ENCODE peak calls at places on chromosomes 3 and 15, in five cellular contexts. E is thoracic aorta, I is HTR-8/SVneo, Q is right cardiac atrium, X is fibroblast of pulmonary artery. K is an unnamed sample.

GRCh38 chr15:100250166-100250800 is 91.5 kb downstream of the ADAMTS17 start:
- DNase-seq in E (no peak), Q (no peak), I (no peak), X (peak), K (no peak)

GRCh38 chr3:149581681-149582349 is 76.0 kb downstream of the WWTR1 start:
- DNase-seq in X (peak), E (no peak), I (no peak), Q (peak), K (peak)

GRCh38 chr3:10835406-10835805 is 19.4 kb downstream of the SLC6A11 start:
- DNase-seq in X (no peak), I (no peak), Q (no peak), E (no peak), K (no peak)

GRCh38 chr3:38739931-38740330 is 76.1 kb downstream of the SCN10A start:
- DNase-seq in X (no peak), E (no peak), I (no peak), Q (no peak), K (no peak)

GRCh38 chr3:65052101-65052500 is 364.3 kb upstream of the ADAMTS9 start:
- DNase-seq in E (no peak), I (no peak), Q (no peak), X (no peak), K (no peak)

GRCh38 chr15:68075764-68076385 is 21.8 kb downstream of the PIAS1 start:
- DNase-seq in I (no peak), E (no peak), X (no peak), Q (no peak), K (no peak)

GRCh38 chr3:85560088-85560790 is 601.5 kb downstream of the CADM2 start:
- DNase-seq in E (no peak), I (no peak), Q (peak), X (peak), K (no peak)

GRCh38 chr3:191492601-191493000 is 31.6 kb downstream of the PYDC2 start:
- DNase-seq in X (peak), I (no peak), E (no peak), Q (no peak), K (no peak)

GRCh38 chr3:71872256-71872655 is 87.3 kb upstream of the PROK2 start:
- DNase-seq in X (no peak), E (no peak), Q (no peak), I (no peak), K (no peak)

GRCh38 chr3:194166682-194167479 is 30.9 kb downstream of the HES1 start:
- DNase-seq in X (peak), Q (peak), E (no peak), I (no peak), K (no peak)

GRCh38 chr15:42921049-42921731 is 612 bp upstream of the TTBK2 start:
- DNase-seq in E (no peak), X (peak), Q (peak), I (no peak), K (no peak)

GRCh38 chr3:138686771-138687221 is 78.2 kb downstream of the FAIM start:
- DNase-seq in Q (no peak), I (peak), E (no peak), X (peak), K (no peak)

GRCh38 chr3:20185364-20185732 is 658 bp downstream of the SGO1 start:
- DNase-seq in Q (no peak), X (peak), I (no peak), E (no peak), K (no peak)

GRCh38 chr3:128383316-128384235 is 83.1 kb downstream of the DNAJB8 start:
- DNase-seq in E (peak), I (peak), Q (peak), X (peak), K (peak)

GRCh38 chr15:93348711-93349110 is 259.7 kb upstream of the RGMA start:
- DNase-seq in X (no peak), Q (no peak), E (no peak), I (no peak), K (no peak)

GRCh38 chr3:189512039-189512438 is 119.2 kb upstream of the TP63 start:
- DNase-seq in E (no peak), I (no peak), Q (no peak), X (no peak), K (no peak)

GRCh38 chr15:101329867-101330380 is 34.9 kb upstream of the SNRPA1 start:
- DNase-seq in E (no peak), I (no peak), Q (no peak), X (no peak), K (no peak)

GRCh38 chr3:170523248-170523647 is 62.6 kb downstream of the SLC7A14 start:
- DNase-seq in I (no peak), Q (no peak), X (peak), E (no peak), K (no peak)

GRCh38 chr15:38563723-38564519 is 693 bp downstream of the RASGRP1 start:
- DNase-seq in X (peak), E (no peak), I (peak), Q (peak), K (no peak)

GRCh38 chr3:152058906-152059305 is 185.5 kb downstream of the SUCNR1 start:
- DNase-seq in X (no peak), I (no peak), Q (no peak), E (no peak), K (no peak)

GRCh38 chr3:18443670-18444596 is 18.8 kb upstream of the SATB1 start:
- DNase-seq in I (no peak), X (no peak), Q (peak), E (no peak), K (no peak)

GRCh38 chr3:66367979-66368378 is 132.8 kb downstream of the LRIG1 start:
- DNase-seq in I (no peak), Q (no peak), X (no peak), E (no peak), K (no peak)

GRCh38 chr3:164550857-164551256 is 527.4 kb downstream of the SI start:
- DNase-seq in I (no peak), E (no peak), Q (no peak), X (no peak), K (no peak)

GRCh38 chr3:9397911-9398714 is 698 bp downstream of the SETD5 start:
- DNase-seq in Q (peak), I (no peak), X (peak), E (peak), K (peak)

GRCh38 chr15:69468241-69469121 is 15.9 kb downstream of the RPLP1 start:
- DNase-seq in Q (no peak), I (no peak), X (peak), E (no peak), K (no peak)

GRCh38 chr3:10189557-10190374 is 25.0 kb downstream of the IRAK2 start:
- DNase-seq in I (no peak), X (peak), Q (peak), E (peak), K (no peak)

GRCh38 chr3:41464858-41465257 is 265.6 kb downstream of the CTNNB1 start:
- DNase-seq in E (no peak), I (no peak), X (peak), Q (no peak), K (no peak)

GRCh38 chr15:58423858-58424608 is 7.8 kb upstream of the LIPC start:
- DNase-seq in Q (no peak), E (no peak), I (no peak), X (no peak), K (no peak)

GRCh38 chr3:23877324-23877980 is 39.3 kb downstream of the NKIRAS1 start:
- DNase-seq in X (peak), E (no peak), I (peak), Q (no peak), K (peak)

GRCh38 chr15:69755571-69756310 is 303.1 kb downstream of the RPLP1 start:
- DNase-seq in I (no peak), Q (no peak), E (no peak), X (peak), K (no peak)

GRCh38 chr3:17183951-17184550 is 299.3 kb downstream of the PLCL2 start:
- DNase-seq in E (no peak), I (no peak), Q (no peak), X (peak), K (peak)

GRCh38 chr3:45105855-45106655 is 40.1 kb downstream of the CDCP1 start:
- DNase-seq in I (peak), Q (no peak), X (peak), E (no peak), K (peak)

GRCh38 chr3:152381881-152382295 is 113.2 kb downstream of the MBNL1 start:
- DNase-seq in E (no peak), X (no peak), I (no peak), Q (no peak), K (no peak)

GRCh38 chr15:48644827-48645557 is 517 bp downstream of the FBN1 start:
- DNase-seq in Q (peak), E (no peak), I (no peak), X (peak), K (no peak)

GRCh38 chr3:152320201-152320617 is 51.5 kb downstream of the MBNL1 start:
- DNase-seq in E (no peak), X (peak), Q (no peak), I (no peak), K (no peak)

GRCh38 chr3:39808467-39809180 is 785 bp upstream of the MYRIP start:
- DNase-seq in Q (peak), I (no peak), E (no peak), X (peak), K (no peak)

GRCh38 chr3:180467177-180467576 is 134.8 kb upstream of the TTC14 start:
- DNase-seq in E (no peak), I (no peak), Q (no peak), X (no peak), K (no peak)

GRCh38 chr3:42730294-42730693 is 27.7 kb upstream of the HHATL start:
- DNase-seq in E (no peak), Q (no peak), X (no peak), I (no peak), K (no peak)

K was measured in HS-27A.